ENCODE peak calls at places on chromosomes 3 and 15, in ten cellular contexts. U is H9; X is Peyer's patch; C is dermis microvascular lymphatic vessel endothelial cell; Y is SW480; H is C1 segment of cervical spinal cord; T is NCI-H1092; V is stimulated activated CD4-positive, alpha-beta T cell treated with anti-CD3 and anti-CD28 coated beads, TNF-alpha, amount 100 ng/mL, for 24 hours; J is NCI-H2171 treated with DMSO at 0.1 percent for 48 hours; G is NCI-H69. A is an unnamed sample.

GRCh38 chr3:135844381-135844780 is 121.1 kb upstream of the PPP2R3A start:
- DNase-seq in G (no peak), Y (no peak), J (no peak), C (no peak), V (no peak), U (no peak), X (no peak), T (no peak), H (no peak), A (no peak)

GRCh38 chr3:160601288-160601687 is 35.9 kb upstream of the KPNA4 start:
- DNase-seq in T (no peak), G (no peak), C (no peak), V (no peak), U (no peak), J (no peak), Y (no peak), X (no peak), H (no peak), A (no peak)

GRCh38 chr3:120113128-120114116 is 19.2 kb upstream of the GSK3B start:
- DNase-seq in J (no peak), G (no peak), H (no peak), X (no peak), C (no peak), U (no peak), T (no peak), Y (no peak), V (no peak), A (peak)

GRCh38 chr15:31484986-31485385 is 158.4 kb downstream of the KLF13 start:
- DNase-seq in H (no peak), V (no peak), X (no peak), J (no peak), G (no peak), U (peak), Y (no peak), T (no peak), C (no peak), A (peak)

GRCh38 chr3:33104803-33105202 is 7.9 kb upstream of the GLB1 start:
- DNase-seq in U (no peak), G (no peak), V (no peak), Y (no peak), X (no peak), T (no peak), H (no peak), C (no peak), J (no peak), A (no peak)

GRCh38 chr3:194900886-194901522 is 215.3 kb downstream of the FAM43A start:
- DNase-seq in G (no peak), C (no peak), T (no peak), J (no peak), H (no peak), X (no peak), Y (no peak), U (no peak), V (no peak), A (no peak)

GRCh38 chr15:94709319-94709718 is 478.0 kb downstream of the MCTP2 start:
- DNase-seq in J (no peak), C (no peak), T (no peak), X (no peak), Y (no peak), U (no peak), H (peak), G (peak), V (no peak), A (no peak)

GRCh38 chr3:18390024-18390660 is 35.0 kb downstream of the SATB1 start:
- DNase-seq in U (no peak), T (no peak), H (no peak), X (no peak), Y (no peak), J (no peak), C (no peak), V (no peak), G (peak), A (no peak)

GRCh38 chr3:44080507-44080906 is 161.2 kb upstream of the TOPAZ1 start:
- DNase-seq in H (no peak), J (no peak), V (no peak), C (no peak), G (no peak), X (no peak), U (no peak), T (no peak), Y (no peak), A (no peak)

GRCh38 chr15:40516322-40516721 is 45.5 kb downstream of the CHST14 start:
- DNase-seq in X (no peak), C (no peak), J (no peak), H (no peak), V (no peak), Y (no peak), T (no peak), U (no peak), G (no peak), A (no peak)